ENCODE peak calls at places on chromosome 4, in nine cellular contexts. C is left lung; W is NCI-H1436; Z is pons; G is activated CD4-positive, alpha-beta T cell treated with anti-CD3 and anti-CD28 coated beads for 48 hours; N is kidney tubule cell; M is NCI-H345; Y is sciatic nerve; U is hepatic stellate cell. P is an unnamed sample.

GRCh38 chr4:5955201-5955821 is 62.4 kb upstream of the CRMP1 start:
- DNase-seq in C (no peak), W (peak; percentile 24), Z (no peak), G (no peak), N (peak; percentile 18), M (peak; percentile 64), Y (peak; percentile 26), U (no peak), P (peak; percentile 85)

GRCh38 chr4:8761167-8761823 is 110.3 kb downstream of the HMX1 start:
- DNase-seq in C (peak; percentile 52), W (no peak), Z (no peak), G (no peak), N (peak; percentile 3), M (no peak), Y (no peak), U (no peak), P (peak; percentile 73)

GRCh38 chr4:24690436-24690835 is 104.9 kb upstream of the SOD3 start:
- DNase-seq in C (no peak), W (no peak), Z (no peak), G (no peak), N (no peak), M (no peak), Y (no peak), U (no peak), P (no peak)

GRCh38 chr4:35950442-35950841 is 293.9 kb downstream of the ARAP2 start:
- DNase-seq in C (no peak), W (no peak), Z (no peak), G (no peak), N (no peak), M (no peak), Y (no peak), U (no peak), P (no peak)

GRCh38 chr4:76251448-76252270 is at the start of gene FAM47E:
- DNase-seq in C (peak; percentile 93), W (peak; percentile 63), Z (peak; percentile 47), G (peak; percentile 35), N (peak; percentile 90), M (peak; percentile 82), Y (peak; percentile 70), U (peak; percentile 32), P (peak; percentile 93)

GRCh38 chr4:73053974-73054480 is 15.5 kb downstream of the COX18 start:
- DNase-seq in C (no peak), W (no peak), Z (no peak), G (no peak), N (no peak), M (no peak), Y (no peak), U (no peak), P (no peak)

GRCh38 chr4:94332983-94333590 is 9.5 kb downstream of the HPGDS start:
- DNase-seq in C (no peak), W (no peak), Z (no peak), G (no peak), N (no peak), M (no peak), Y (no peak), U (peak; percentile 15), P (no peak)

GRCh38 chr4:93764647-93765246 is 63.8 kb upstream of the ATOH1 start:
- DNase-seq in C (no peak), W (peak; percentile 53), Z (peak; percentile 70), G (peak; percentile 5), N (peak; percentile 44), M (peak; percentile 22), Y (no peak), U (peak; percentile 20), P (no peak)

GRCh38 chr4:72629540-72629939 is 60.5 kb upstream of the ADAMTS3 start:
- DNase-seq in C (no peak), W (no peak), Z (no peak), G (no peak), N (peak; percentile 62), M (no peak), Y (no peak), U (no peak), P (no peak)

GRCh38 chr4:156961241-156962068 is 10.1 kb downstream of the PDGFC start:
- DNase-seq in C (no peak), W (no peak), Z (no peak), G (no peak), N (no peak), M (no peak), Y (no peak), U (no peak), P (no peak)

GRCh38 chr4:139535852-139536234 is 20.2 kb downstream of the SETD7 start:
- DNase-seq in C (no peak), W (no peak), Z (peak; percentile 15), G (no peak), N (no peak), M (no peak), Y (no peak), U (no peak), P (no peak)

GRCh38 chr4:336893-337142 is 796 bp upstream of the ZNF141 start:
- DNase-seq in C (no peak), W (no peak), Z (peak; percentile 19), G (no peak), N (no peak), M (no peak), Y (no peak), U (no peak), P (no peak)

GRCh38 chr4:138875886-138876608 is 139.5 kb upstream of the NOCT start:
- DNase-seq in C (no peak), W (no peak), Z (no peak), G (no peak), N (peak; percentile 95), M (no peak), Y (no peak), U (peak; percentile 61), P (no peak)

GRCh38 chr4:45944000-45944399 is 179.9 kb downstream of the GABRG1 start:
- DNase-seq in C (no peak), W (no peak), Z (no peak), G (no peak), N (no peak), M (no peak), Y (no peak), U (no peak), P (no peak)